ENCODE peak calls at places on chromosome 22, in seven cellular contexts. G, B, C, L, H, M and X are unnamed samples.

GRCh38 chr22:29434288-29434687 is 4.1 kb upstream of the RFPL1 start:
- DNase-seq in G (no peak), B (no peak), C (no peak), L (no peak), H (no peak), M (no peak), X (no peak)

GRCh38 chr22:27998511-27999410 is 79.7 kb upstream of the PITPNB start:
- DNase-seq in G (no peak), B (no peak), C (no peak), L (no peak), H (no peak), M (no peak), X (no peak)

GRCh38 chr22:38284042-38284402 is 11.2 kb upstream of the TMEM184B start:
- DNase-seq in G (no peak), B (peak), C (no peak), L (no peak), H (no peak), M (peak), X (no peak)

GRCh38 chr22:37701121-37701786 is 4.4 kb downstream of the TRIOBP start:
- DNase-seq in G (no peak), B (peak), C (no peak), L (no peak), H (peak), M (peak), X (no peak)

GRCh38 chr22:47515384-47516125 is 753.1 kb downstream of the TBC1D22A start:
- DNase-seq in G (no peak), B (no peak), C (no peak), L (no peak), H (peak), M (no peak), X (no peak)

GRCh38 chr22:28417426-28417825 is 262.2 kb downstream of the TTC28 start:
- DNase-seq in G (no peak), B (no peak), C (no peak), L (no peak), H (no peak), M (no peak), X (no peak)

GRCh38 chr22:29723766-29724165 is 4.0 kb downstream of the CABP7 start:
- DNase-seq in G (peak), B (no peak), C (no peak), L (no peak), H (no peak), M (no peak), X (no peak)

GRCh38 chr22:37043214-37043827 is 8.2 kb upstream of the KCTD17 start:
- DNase-seq in G (no peak), B (no peak), C (no peak), L (no peak), H (no peak), M (no peak), X (no peak)

GRCh38 chr22:22248878-22249277 is 4.3 kb downstream of the VPREB1 start:
- DNase-seq in G (no peak), B (no peak), C (no peak), L (no peak), H (no peak), M (no peak), X (peak)

GRCh38 chr22:24697141-24697540 is 77.4 kb downstream of the PIWIL3 start:
- DNase-seq in G (no peak), B (no peak), C (no peak), L (no peak), H (no peak), M (no peak), X (no peak)

GRCh38 chr22:24937114-24937513 is 9.4 kb downstream of the LHFPL7 start:
- DNase-seq in G (peak), B (peak), C (no peak), L (peak), H (peak), M (peak), X (peak)

GRCh38 chr22:43798492-43798891 is 13.6 kb downstream of the EFCAB6 start:
- DNase-seq in G (no peak), B (no peak), C (no peak), L (no peak), H (no peak), M (peak), X (peak)

GRCh38 chr22:36083056-36083455 is 54.4 kb upstream of the RBFOX2 start:
- DNase-seq in G (no peak), B (no peak), C (no peak), L (no peak), H (no peak), M (no peak), X (no peak)

GRCh38 chr22:29820941-29821789 is 16.9 kb downstream of the ASCC2 start:
- DNase-seq in G (peak), B (peak), C (peak), L (peak), H (peak), M (peak), X (peak)

GRCh38 chr22:30002861-30003489 is 77.3 kb upstream of the HORMAD2 start:
- DNase-seq in G (no peak), B (no peak), C (no peak), L (no peak), H (no peak), M (no peak), X (no peak)

GRCh38 chr22:32202539-32203180 is 2.2 kb downstream of the RFPL2 start:
- DNase-seq in G (peak), B (peak), C (no peak), L (peak), H (peak), M (peak), X (peak)

GRCh38 chr22:27210111-27210739 is 552.8 kb downstream of the MIAT start:
- DNase-seq in G (no peak), B (no peak), C (no peak), L (no peak), H (no peak), M (no peak), X (no peak)

GRCh38 chr22:42344391-42344861 is 74.0 kb upstream of the TCF20 start:
- DNase-seq in G (no peak), B (no peak), C (peak), L (no peak), H (no peak), M (no peak), X (no peak)

GRCh38 chr22:24982301-24983056 is 30.0 kb downstream of the KIAA1671 start:
- DNase-seq in G (no peak), B (no peak), C (no peak), L (no peak), H (no peak), M (no peak), X (no peak)

GRCh38 chr22:47213571-47214230 is 451.3 kb downstream of the TBC1D22A start:
- DNase-seq in G (peak), B (no peak), C (no peak), L (no peak), H (peak), M (peak), X (peak)

GRCh38 chr22:22369962-22370265 is 125.3 kb downstream of the VPREB1 start:
- DNase-seq in G (no peak), B (peak), C (no peak), L (no peak), H (no peak), M (no peak), X (no peak)

GRCh38 chr22:24319451-24319850 is 48.8 kb downstream of the SPECC1L start:
- DNase-seq in G (no peak), B (no peak), C (no peak), L (no peak), H (peak), M (peak), X (no peak)

GRCh38 chr22:30422481-30423295 is 2.9 kb upstream of the MTFP1 start:
- DNase-seq in G (no peak), B (peak), C (peak), L (peak), H (peak), M (peak), X (no peak)

GRCh38 chr22:48572951-48573350 is 1254.7 kb downstream of the BRD1 start:
- DNase-seq in G (no peak), B (no peak), C (no peak), L (no peak), H (no peak), M (no peak), X (no peak)

GRCh38 chr22:47123006-47123826 is 360.8 kb downstream of the TBC1D22A start:
- DNase-seq in G (no peak), B (no peak), C (no peak), L (no peak), H (no peak), M (no peak), X (no peak)

GRCh38 chr22:35915477-35916013 is 113.1 kb downstream of the RBFOX2 start:
- DNase-seq in G (no peak), B (no peak), C (no peak), L (no peak), H (peak), M (peak), X (no peak)

GRCh38 chr22:20011123-20011992 is 5.3 kb downstream of the ARVCF start:
- DNase-seq in G (no peak), B (no peak), C (no peak), L (no peak), H (no peak), M (no peak), X (no peak)

GRCh38 chr22:21101877-21102638 is 56.3 kb downstream of the LRRC74B start:
- DNase-seq in G (no peak), B (no peak), C (no peak), L (no peak), H (no peak), M (no peak), X (no peak)

GRCh38 chr22:42688241-42688913 is 32.3 kb downstream of the A4GALT start:
- DNase-seq in G (peak), B (peak), C (peak), L (peak), H (peak), M (peak), X (no peak)

GRCh38 chr22:29477919-29478318 is 2.1 kb upstream of the NEFH start:
- DNase-seq in G (peak), B (no peak), C (no peak), L (no peak), H (no peak), M (no peak), X (no peak)

GRCh38 chr22:36481393-36482168 is at the start of gene TXN2:
- DNase-seq in G (peak), B (peak), C (peak), L (peak), H (peak), M (peak), X (peak)

GRCh38 chr22:39405346-39406085 is 5.9 kb downstream of the TAB1 start:
- DNase-seq in G (no peak), B (no peak), C (peak), L (peak), H (no peak), M (peak), X (no peak)
- TF ChIP-seq CTCF in G (no peak), B (no peak), C (no peak), L (peak), H (no peak), M (peak), X (no peak)

DNA sequence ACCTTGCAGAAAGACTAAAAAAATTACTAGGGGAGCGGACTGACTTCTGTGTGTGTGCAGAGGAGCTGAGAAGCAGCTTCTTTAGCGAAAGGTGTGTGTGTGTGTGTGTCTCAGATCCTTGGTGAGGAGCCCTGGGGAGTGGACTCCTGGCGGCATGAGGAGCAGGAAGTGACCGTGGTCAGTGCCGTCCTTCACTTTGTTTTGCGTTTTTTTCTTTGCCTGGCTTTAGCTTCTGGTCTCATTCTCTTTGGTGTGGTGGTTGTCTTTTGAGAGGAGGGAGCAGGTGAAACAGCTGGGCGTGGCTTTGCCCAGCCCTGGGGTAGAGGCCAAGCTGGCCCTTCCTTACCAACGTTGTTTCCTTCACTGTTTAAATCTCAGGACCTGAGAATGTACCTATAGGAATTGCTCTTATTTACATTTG is 1.9 kb downstream of the ZBED4 start:
- DNase-seq in G (no peak), B (peak), C (no peak), L (no peak), H (peak), M (peak), X (peak)
- H3K4me3 ChIP-seq in G (peak), B (no peak), C (peak), L (no peak), H (peak), M (peak), X (peak)

DNA sequence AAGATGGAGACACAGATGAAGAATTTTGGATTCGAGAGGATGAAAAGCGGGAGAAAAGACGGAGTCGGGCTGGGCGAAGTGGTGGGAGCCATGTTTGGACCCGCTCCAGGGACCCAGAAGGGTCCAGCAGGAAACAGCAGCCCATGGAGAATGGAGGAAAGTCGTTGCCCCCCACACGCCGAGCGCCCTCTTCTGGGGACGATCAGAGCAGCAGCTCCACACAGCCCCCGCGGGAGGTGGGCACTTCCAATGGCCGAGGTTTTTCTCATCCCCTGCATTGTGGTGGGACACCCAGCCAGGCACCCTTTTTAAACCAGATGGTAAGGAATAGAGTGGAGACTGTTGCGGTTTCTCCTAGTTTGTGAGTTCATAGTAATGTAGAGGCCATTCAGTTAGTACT is 22.8 kb upstream of the SLC25A18 start:
- DNase-seq in G (no peak), B (no peak), C (no peak), L (no peak), H (no peak), M (no peak), X (no peak)
- TF ChIP-seq CTCF in G (no peak), B (no peak), C (peak), L (no peak), H (peak), M (no peak), X (no peak)

DNA sequence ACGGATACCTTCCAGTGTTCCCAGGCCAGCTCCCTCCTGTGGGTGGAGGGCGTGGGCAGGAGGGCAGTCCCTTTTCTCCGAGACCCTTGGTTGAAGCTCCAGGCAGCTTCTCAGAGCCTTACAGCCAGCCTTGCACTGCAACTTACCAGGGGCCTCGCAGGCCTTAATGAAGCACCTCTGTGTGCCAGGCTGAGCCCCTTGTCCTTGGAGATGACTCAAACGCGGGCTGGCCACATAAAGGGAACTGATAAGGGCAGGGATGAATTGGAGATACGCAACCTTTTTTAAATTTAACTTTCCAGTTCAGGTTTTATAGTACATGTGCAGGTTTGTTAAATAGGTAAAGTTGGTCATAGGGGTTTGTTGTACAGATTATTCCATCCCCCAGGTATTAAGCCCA is 72.7 kb downstream of the WNT7B start:
- DNase-seq in G (no peak), B (no peak), C (no peak), L (no peak), H (no peak), M (no peak), X (no peak)
- H3K4me3 ChIP-seq in G (no peak), B (no peak), C (no peak), L (no peak), H (no peak), M (no peak), X (no peak)